ENCODE peak calls at places on chromosome 7, in ten cellular contexts. D, S, G, B, T, K, A, U, P and R are unnamed samples.
A peak's percentile ranks its signal among the peaks of the same experiment; 100 is the strongest.

GRCh38 chr7:39356531-39356930 is 209.7 kb upstream of the YAE1 start:
- DNase-seq in K (no peak), B (no peak), T (no peak), D (no peak), S (no peak), G (no peak), A (no peak), U (no peak), P (no peak), R (no peak)

GRCh38 chr7:87375647-87376435 is 30.4 kb downstream of the CROT start:
- DNase-seq in P (no peak), B (no peak), T (no peak), D (no peak), G (no peak), A (no peak), U (no peak), S (no peak), K (no peak), R (no peak)

GRCh38 chr7:103504505-103505135 is 58.6 kb upstream of the SLC26A5 start:
- DNase-seq in S (no peak), D (no peak), T (no peak), P (no peak), G (no peak), A (no peak), K (no peak), U (no peak), B (no peak), R (no peak)

GRCh38 chr7:961546-962400 is 7.3 kb upstream of the ADAP1 start:
- DNase-seq in B (no peak), D (no peak), G (no peak), S (no peak), K (no peak), T (no peak), P (no peak), A (no peak), U (no peak), R (no peak)

GRCh38 chr7:54812747-54813146 is 53.7 kb upstream of the SEC61G start:
- DNase-seq in B (no peak), A (no peak), D (no peak), G (no peak), T (no peak), S (no peak), K (no peak), P (peak; percentile 70), U (no peak), R (no peak)

GRCh38 chr7:108059526-108059925 is 56.6 kb upstream of the LAMB1 start:
- DNase-seq in A (no peak), D (no peak), K (no peak), B (no peak), T (no peak), U (no peak), S (no peak), G (no peak), P (no peak), R (no peak)

GRCh38 chr7:23394828-23395227 is 75.5 kb downstream of the IGF2BP3 start:
- DNase-seq in T (no peak), G (no peak), K (no peak), U (no peak), S (no peak), P (no peak), D (no peak), A (no peak), B (no peak), R (no peak)

GRCh38 chr7:97442-97841 is 94.9 kb upstream of the FAM20C start:
- DNase-seq in D (no peak), P (no peak), T (no peak), A (no peak), G (no peak), B (no peak), U (no peak), K (no peak), S (no peak), R (no peak)

GRCh38 chr7:11557627-11558026 is 274.4 kb downstream of the THSD7A start:
- DNase-seq in S (no peak), T (no peak), B (no peak), K (no peak), G (no peak), P (peak; percentile 49), U (no peak), A (no peak), D (peak; percentile 95), R (peak; percentile 13)

GRCh38 chr7:12549106-12549505 is 21.4 kb upstream of the SCIN start:
- DNase-seq in U (no peak), D (peak; percentile 56), K (no peak), A (no peak), T (no peak), P (peak; percentile 63), S (no peak), G (no peak), B (no peak), R (no peak)

GRCh38 chr7:30079880-30080279 is 51.7 kb downstream of the PLEKHA8 start:
- DNase-seq in A (no peak), U (no peak), G (no peak), K (no peak), T (no peak), B (no peak), P (no peak), D (no peak), S (no peak), R (no peak)

GRCh38 chr7:55474944-55475911 is 97.1 kb downstream of the VOPP1 start:
- DNase-seq in G (no peak), A (no peak), B (peak; percentile 61), U (no peak), D (no peak), P (no peak), T (no peak), S (no peak), K (no peak), R (no peak)

GRCh38 chr7:109901916-109902315 is 1189.0 kb upstream of the LRRN3 start:
- DNase-seq in S (no peak), D (no peak), U (no peak), P (no peak), T (no peak), G (no peak), B (no peak), K (no peak), A (no peak), R (peak; percentile 47)

GRCh38 chr7:75723444-75723843 is 15.3 kb downstream of the HIP1 start:
- DNase-seq in S (no peak), P (no peak), D (no peak), A (no peak), U (no peak), T (no peak), K (no peak), G (no peak), B (no peak), R (no peak)

GRCh38 chr7:100545636-100546128 is 6.7 kb downstream of the AGFG2 start:
- DNase-seq in U (peak; percentile 48), B (no peak), K (peak; percentile 22), G (peak; percentile 44), T (no peak), D (peak; percentile 56), S (no peak), A (peak; percentile 44), P (peak; percentile 76), R (peak; percentile 61)

GRCh38 chr7:28230273-28230672 is 49.7 kb upstream of the JAZF1 start:
- DNase-seq in B (no peak), G (no peak), D (no peak), T (no peak), K (no peak), P (no peak), A (no peak), U (no peak), S (no peak), R (no peak)

GRCh38 chr7:138352570-138353461 is 107.2 kb upstream of the TRIM24 start:
- DNase-seq in B (no peak), K (no peak), P (no peak), A (no peak), U (no peak), T (no peak), G (no peak), S (no peak), D (peak; percentile 34), R (no peak)

GRCh38 chr7:47552631-47553030 is 29.3 kb downstream of the TNS3 start:
- DNase-seq in B (no peak), A (no peak), S (no peak), P (peak; percentile 47), U (no peak), D (no peak), T (peak; percentile 26), G (no peak), K (no peak), R (no peak)

GRCh38 chr7:91330378-91331295 is 66.4 kb downstream of the FZD1 start:
- DNase-seq in B (no peak), S (no peak), U (no peak), K (no peak), D (peak; percentile 12), P (no peak), G (no peak), A (no peak), T (no peak), R (no peak)

GRCh38 chr7:99050971-99051370 is 92.9 kb downstream of the SMURF1 start:
- DNase-seq in P (no peak), U (no peak), G (no peak), K (no peak), A (no peak), D (no peak), S (no peak), T (no peak), B (no peak), R (no peak)

GRCh38 chr7:101804087-101804631 is 13.3 kb upstream of the CUX1 start:
- DNase-seq in U (no peak), K (no peak), T (no peak), G (no peak), B (peak; percentile 42), S (no peak), A (no peak), D (no peak), P (no peak), R (no peak)

GRCh38 chr7:42010751-42011150 is 226.3 kb downstream of the GLI3 start:
- DNase-seq in T (no peak), U (no peak), K (no peak), P (no peak), A (no peak), S (no peak), G (no peak), D (no peak), B (no peak), R (no peak)

GRCh38 chr7:116227678-116228239 is 17.4 kb downstream of the TES start:
- DNase-seq in S (no peak), P (no peak), A (no peak), U (no peak), T (no peak), D (no peak), K (no peak), B (no peak), G (no peak), R (peak; percentile 68)

GRCh38 chr7:1028775-1029636 is 15.3 kb upstream of the GPR146 start:
- DNase-seq in S (peak; percentile 32), B (no peak), P (peak; percentile 98), K (peak; percentile 48), A (peak; percentile 73), U (peak; percentile 75), T (peak; percentile 45), D (peak; percentile 98), G (peak; percentile 85), R (peak; percentile 66)